ENCODE peak calls at places on chromosomes 11 and 22, in six cellular contexts. O is non-pigmented ciliary epithelial cell, F is NCI-H748 treated with DMSO at 0.1 percent for 48 hours, E is T-helper 1 cell, I is Right ventricle myocardium inferior, X is T-cell. D is an unnamed sample.

GRCh38 chr11:2518983-2519340 is 74.2 kb downstream of the KCNQ1 start:
- DNase-seq in F (no peak), X (no peak), I (peak; percentile 64), E (peak; percentile 9), O (no peak), D (no peak)

GRCh38 chr11:105000797-105001196 is 22.2 kb downstream of the CASP5 start:
- DNase-seq in O (no peak), X (peak; percentile 17), E (peak; percentile 21), I (no peak), F (no peak), D (peak; percentile 20)

GRCh38 chr11:63939351-63939920 is 634 bp downstream of the NAA40 start:
- DNase-seq in O (no peak), E (no peak), I (no peak), F (peak; percentile 10), X (no peak), D (no peak)

GRCh38 chr11:62427630-62428233 is 8.9 kb downstream of the SCGB1A1 start:
- DNase-seq in O (no peak), E (no peak), F (no peak), X (no peak), I (no peak), D (no peak)

GRCh38 chr11:93905384-93905783 is 55.0 kb upstream of the VSTM5 start:
- DNase-seq in F (no peak), O (no peak), I (no peak), E (no peak), X (no peak), D (no peak)

GRCh38 chr11:134576286-134576685 is 164.2 kb upstream of the B3GAT1 start:
- DNase-seq in E (no peak), X (no peak), F (no peak), I (no peak), O (no peak), D (no peak)

GRCh38 chr11:926341-926916 is 759 bp downstream of the AP2A2 start:
- DNase-seq in X (no peak), I (no peak), O (no peak), F (no peak), E (no peak), D (no peak)

GRCh38 chr11:12071574-12071973 is 38.8 kb upstream of the MICAL2 start:
- DNase-seq in O (no peak), E (no peak), F (no peak), X (no peak), I (no peak), D (no peak)

GRCh38 chr11:128708660-128709059 is 14.8 kb downstream of the FLI1 start:
- DNase-seq in O (no peak), E (no peak), X (no peak), F (no peak), I (no peak), D (no peak)

GRCh38 chr11:86664930-86665329 is 7.5 kb downstream of the ME3 start:
- DNase-seq in F (no peak), X (no peak), O (no peak), E (no peak), I (no peak), D (no peak)

GRCh38 chr11:27907534-27907933 is 200.4 kb downstream of the KIF18A start:
- DNase-seq in O (no peak), I (no peak), E (no peak), X (no peak), F (no peak), D (no peak)

GRCh38 chr11:1619449-1619848 is 2.5 kb downstream of the KRTAP5-4 start:
- DNase-seq in F (no peak), E (no peak), O (no peak), I (no peak), X (no peak), D (no peak)

GRCh38 chr22:37294747-37295146 is 12.4 kb downstream of the CYTH4 start:
- DNase-seq in E (no peak), F (no peak), I (no peak), X (no peak), O (no peak), D (no peak)

GRCh38 chr11:88398372-88399140 is 61.0 kb upstream of the CTSC start:
- DNase-seq in F (no peak), O (no peak), I (no peak), X (no peak), E (no peak), D (no peak)

GRCh38 chr11:122556605-122557004 is 98.9 kb upstream of the UBASH3B start:
- DNase-seq in X (no peak), E (no peak), I (peak; percentile 58), O (no peak), F (no peak), D (no peak)

D was measured in iPS DF 6.9.